ENCODE peak calls at places on chromosome 17, in seven cellular contexts. V, L, U, T, M, D and H are unnamed samples.

GRCh38 chr17:2511138-2511461 is 588 bp downstream of the METTL16 start:
- DNase-seq in V (no peak), L (no peak), U (no peak), T (no peak), M (no peak), D (no peak), H (no peak)

GRCh38 chr17:56297142-56297541 is 143.9 kb downstream of the ANKFN1 start:
- DNase-seq in V (no peak), L (no peak), U (no peak), T (no peak), M (no peak), D (no peak), H (no peak)

GRCh38 chr17:17419621-17420020 is 57.2 kb upstream of the MED9 start:
- DNase-seq in V (no peak), L (no peak), U (no peak), T (no peak), M (no peak), D (no peak), H (no peak)

GRCh38 chr17:77995146-77995852 is 36.8 kb downstream of the TNRC6C start:
- DNase-seq in V (peak; percentile 7), L (no peak), U (no peak), T (no peak), M (no peak), D (no peak), H (no peak)

GRCh38 chr17:31824771-31825360 is 34.2 kb downstream of the COPRS start:
- DNase-seq in V (no peak), L (no peak), U (no peak), T (no peak), M (no peak), D (no peak), H (no peak)

GRCh38 chr17:9256361-9256943 is 235.1 kb downstream of the NTN1 start:
- DNase-seq in V (no peak), L (no peak), U (no peak), T (no peak), M (no peak), D (no peak), H (no peak)

GRCh38 chr17:57737450-57737849 is 7.6 kb downstream of the CCDC182 start:
- DNase-seq in V (no peak), L (no peak), U (no peak), T (no peak), M (no peak), D (no peak), H (no peak)

GRCh38 chr17:60743812-60744211 is 66.2 kb downstream of the BCAS3 start:
- DNase-seq in V (no peak), L (no peak), U (no peak), T (peak; percentile 30), M (peak; percentile 13), D (no peak), H (no peak)

GRCh38 chr17:12530126-12530525 is 135.6 kb upstream of the MYOCD start:
- DNase-seq in V (no peak), L (no peak), U (no peak), T (no peak), M (no peak), D (no peak), H (no peak)